ENCODE peak calls at places on chromosomes 16 and 17, in seven cellular contexts. F is fibroblast of pulmonary artery, K is AG09319, R is dorsolateral prefrontal cortex, I is PC-3, L is heart left ventricle, G is HL-60. A is an unnamed sample.
A peak's percentile ranks its signal among the peaks of the same experiment; 100 is the strongest.

GRCh38 chr16:22687031-22687530 is 126.9 kb upstream of the HS3ST2 start:
- DNase-seq in K (no peak), I (no peak), G (no peak), R (no peak), L (no peak), F (no peak), A (no peak)

GRCh38 chr17:4892063-4892410 is 7.3 kb upstream of the C17orf107 start:
- DNase-seq in L (no peak), I (no peak), F (no peak), R (no peak), G (no peak), K (no peak), A (no peak)

GRCh38 chr16:83581082-83581481 is 226.7 kb upstream of the HSBP1 start:
- DNase-seq in G (no peak), F (no peak), L (no peak), I (no peak), R (no peak), K (no peak), A (no peak)

GRCh38 chr17:74953129-74953687 is 17.5 kb downstream of the OTOP3 start:
- DNase-seq in I (no peak), L (no peak), R (no peak), G (no peak), K (no peak), F (no peak), A (no peak)

GRCh38 chr17:7015587-7016020 is 3.2 kb downstream of the RNASEK start:
- DNase-seq in R (no peak), G (no peak), F (no peak), L (no peak), I (no peak), K (no peak), A (no peak)

GRCh38 chr16:53518550-53519416 is 15.8 kb upstream of the AKTIP start:
- DNase-seq in K (no peak), L (peak; percentile 59), G (peak; percentile 63), R (no peak), I (no peak), F (peak; percentile 95), A (peak; percentile 54)

GRCh38 chr17:30905742-30906100 is 317 bp downstream of the TEFM start:
- DNase-seq in F (peak; percentile 7), L (no peak), R (no peak), I (peak; percentile 2), K (no peak), G (peak; percentile 49), A (peak; percentile 24)

GRCh38 chr17:47744168-47745036 is 11.4 kb downstream of the TBX21 start:
- DNase-seq in F (no peak), K (no peak), R (no peak), I (no peak), G (no peak), L (no peak), A (no peak)

GRCh38 chr16:58678716-58679115 is 5.9 kb downstream of the SLC38A7 start:
- DNase-seq in I (peak; percentile 44), K (peak; percentile 10), L (peak; percentile 72), R (peak; percentile 78), F (peak; percentile 23), G (peak; percentile 8), A (no peak)

GRCh38 chr17:45190503-45191282 is 29.0 kb downstream of the HEXIM2 start:
- DNase-seq in R (no peak), L (no peak), F (no peak), I (no peak), G (no peak), K (no peak), A (no peak)

GRCh38 chr16:29848420-29849297 is 14.4 kb downstream of the CDIPT start:
- DNase-seq in F (peak; percentile 77), K (no peak), R (peak; percentile 82), G (peak; percentile 83), L (peak; percentile 79), I (peak; percentile 59), A (peak; percentile 70)

GRCh38 chr17:48528153-48528912 is 2.5 kb downstream of the HOXB1 start:
- DNase-seq in K (no peak), G (no peak), F (no peak), I (no peak), L (no peak), R (no peak), A (no peak)

GRCh38 chr17:81162491-81162890 is 2.8 kb upstream of the PVALEF start:
- DNase-seq in L (no peak), F (no peak), G (no peak), I (no peak), R (no peak), K (no peak), A (no peak)

GRCh38 chr16:68219708-68220378 is 16.1 kb downstream of the ESRP2 start:
- DNase-seq in F (no peak), G (no peak), K (no peak), R (no peak), L (no peak), I (no peak), A (no peak)

GRCh38 chr17:29648005-29648404 is 25.3 kb upstream of the CORO6 start:
- DNase-seq in F (no peak), K (no peak), I (no peak), L (no peak), R (no peak), G (no peak), A (no peak)

GRCh38 chr16:22887445-22887844 is 73.5 kb downstream of the HS3ST2 start:
- DNase-seq in I (no peak), K (no peak), G (no peak), F (no peak), R (no peak), L (no peak), A (no peak)

GRCh38 chr16:11727945-11728543 is 14.6 kb downstream of the TXNDC11 start:
- DNase-seq in R (no peak), K (no peak), L (no peak), F (no peak), I (no peak), G (peak; percentile 64), A (no peak)

GRCh38 chr17:73861543-73861942 is 217.3 kb upstream of the SDK2 start:
- DNase-seq in L (no peak), G (no peak), K (no peak), R (no peak), F (no peak), I (no peak), A (no peak)

GRCh38 chr17:37438141-37438540 is 31.5 kb downstream of the TADA2A start:
- DNase-seq in R (no peak), K (no peak), L (no peak), I (peak; percentile 19), G (no peak), F (no peak), A (no peak)
- TF ChIP-seq CTCF in R (no peak), K (no peak), L (no peak), I (peak; percentile 55), G (no peak), F (peak; percentile 18), A (peak; percentile 24)

GRCh38 chr16:78987676-78988075 is 612.9 kb downstream of the MAF start:
- DNase-seq in K (no peak), L (no peak), I (no peak), R (no peak), G (no peak), F (no peak), A (no peak)

GRCh38 chr16:78990309-78990701 is 610.2 kb downstream of the MAF start:
- DNase-seq in F (no peak), R (no peak), I (no peak), L (no peak), K (no peak), G (no peak), A (no peak)

GRCh38 chr16:78985736-78986605 is 614.6 kb downstream of the MAF start:
- DNase-seq in I (no peak), K (no peak), F (no peak), R (no peak), L (no peak), G (no peak), A (no peak)

GRCh38 chr16:78984887-78985464 is 615.6 kb downstream of the MAF start:
- DNase-seq in K (no peak), L (peak; percentile 52), G (no peak), I (no peak), R (no peak), F (no peak), A (no peak)

GRCh38 chr16:78988361-78988992 is 612.1 kb downstream of the MAF start:
- DNase-seq in F (no peak), I (no peak), R (no peak), G (no peak), K (no peak), L (no peak), A (peak; percentile 18)
- TF ChIP-seq CTCF in F (no peak), I (no peak), R (no peak), G (no peak), K (no peak), L (no peak), A (peak; percentile 25)

DNA sequence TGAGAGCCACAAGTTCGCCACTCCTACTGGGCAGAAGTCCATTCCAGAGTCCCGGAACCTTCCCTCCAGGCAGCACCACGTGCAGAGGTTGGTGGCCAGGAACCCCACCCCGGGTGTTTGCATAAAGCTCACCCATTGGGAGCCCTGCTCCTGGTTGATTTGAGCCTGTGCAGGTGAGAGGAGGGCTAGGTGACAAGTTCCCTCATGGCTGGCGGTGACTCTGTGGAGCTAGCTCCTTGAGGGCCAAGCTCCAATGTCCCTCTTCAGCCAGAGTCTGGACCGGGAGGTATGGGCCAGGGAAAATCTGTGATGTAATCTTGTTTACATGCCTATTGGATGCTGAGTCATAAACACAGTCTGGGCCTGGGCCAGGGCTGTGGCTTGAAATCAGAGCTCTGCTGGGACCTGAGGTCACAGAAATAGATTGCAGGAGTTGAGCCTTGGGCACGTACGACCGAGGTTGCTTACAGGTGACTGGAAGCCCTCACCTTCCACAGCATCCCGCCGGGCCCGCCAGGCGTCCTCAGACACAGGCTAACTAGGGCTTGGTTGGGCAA is 118.9 kb downstream of the AATF start:
- DNase-seq in G (no peak), I (peak; percentile 87), R (no peak), L (peak; percentile 47), F (peak; percentile 78), K (peak; percentile 62), A (no peak)
- TF ChIP-seq CTCF in G (no peak), I (no peak), R (no peak), L (no peak), F (no peak), K (no peak), A (no peak)

GRCh38 chr17:37219876-37220608 is 155.7 kb upstream of the C17orf78 start:
- DNase-seq in K (no peak), I (no peak), R (no peak), F (no peak), L (no peak), G (no peak), A (no peak)

GRCh38 chr17:37220609-37220953 is 155.2 kb upstream of the C17orf78 start:
- DNase-seq in L (no peak), R (peak; percentile 38), G (peak; percentile 14), I (peak; percentile 4), K (no peak), F (peak; percentile 49), A (peak; percentile 34)

GRCh38 chr17:37218849-37219248 is 156.9 kb upstream of the C17orf78 start:
- DNase-seq in R (no peak), K (no peak), L (no peak), F (no peak), G (no peak), I (no peak), A (no peak)

GRCh38 chr17:37225458-37225857 is 150.3 kb upstream of the C17orf78 start:
- DNase-seq in F (no peak), K (no peak), G (no peak), I (no peak), R (no peak), L (no peak), A (no peak)

DNA sequence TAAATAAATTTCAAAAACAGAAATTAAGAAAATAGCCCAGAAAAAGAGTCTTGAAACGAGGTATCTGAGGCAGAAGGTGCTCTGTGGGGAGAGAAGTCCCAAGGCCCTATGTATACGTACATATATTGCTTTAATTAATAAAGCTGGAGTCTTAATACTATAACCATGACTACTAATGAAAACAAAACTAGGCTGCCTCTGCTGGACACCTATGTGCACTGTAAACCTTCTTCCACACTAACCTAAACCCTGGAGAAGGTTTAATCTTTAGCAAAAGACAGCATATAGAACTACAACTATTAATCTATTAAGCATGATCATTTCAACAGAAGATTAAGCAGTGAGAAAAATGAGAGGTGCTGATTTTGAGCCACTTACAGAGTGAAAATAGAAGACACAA is 153.9 kb upstream of the C17orf78 start:
- DNase-seq in G (no peak), R (no peak), K (no peak), I (no peak), L (no peak), F (no peak), A (no peak)
- TF ChIP-seq CTCF in G (no peak), R (no peak), K (no peak), I (no peak), L (no peak), F (peak; percentile 15), A (no peak)

A was measured in endothelial cell.